ENCODE peak calls at places on chromosome 17, in seven cellular contexts. W is Panc1, J is transverse colon, D is spleen, V is prostate gland, U is HepG2, A is HCT116. S is an unnamed sample.
A peak's percentile ranks its signal among the peaks of the same experiment; 100 is the strongest.

GRCh38 chr17:70405492-70406220 is 236.3 kb downstream of the KCNJ2 start:
- DNase-seq in V (no peak), A (peak; percentile 4), U (no peak), D (no peak), W (peak; percentile 20), J (no peak), S (no peak)

GRCh38 chr17:30600830-30601494 is 123.8 kb downstream of the GOSR1 start:
- DNase-seq in V (no peak), J (peak; percentile 36), A (no peak), U (no peak), W (no peak), D (no peak), S (no peak)

GRCh38 chr17:49464049-49464448 is 31.0 kb upstream of the NGFR start:
- DNase-seq in D (no peak), W (no peak), V (no peak), U (no peak), J (no peak), A (no peak), S (no peak)

GRCh38 chr17:36127199-36127881 is 23.7 kb downstream of the CCL4 start:
- DNase-seq in J (no peak), W (no peak), U (no peak), V (no peak), D (peak; percentile 85), A (no peak), S (no peak)

GRCh38 chr17:49727353-49727752 is 19.6 kb upstream of the SLC35B1 start:
- DNase-seq in J (no peak), W (no peak), D (no peak), U (no peak), V (no peak), A (no peak), S (no peak)

GRCh38 chr17:32266389-32267269 is 997 bp downstream of the RHBDL3 start:
- DNase-seq in U (no peak), J (no peak), V (no peak), A (no peak), W (no peak), D (peak; percentile 72), S (peak; percentile 87)

GRCh38 chr17:1031711-1032110 is 34.8 kb downstream of the TIMM22 start:
- DNase-seq in W (no peak), V (peak; percentile 35), A (no peak), J (peak; percentile 34), U (no peak), D (no peak), S (no peak)

GRCh38 chr17:19753661-19754463 is 5.8 kb upstream of the ALDH3A1 start:
- DNase-seq in J (peak; percentile 64), D (peak; percentile 44), A (peak; percentile 54), U (no peak), W (no peak), V (peak; percentile 73), S (peak; percentile 72)

GRCh38 chr17:45073414-45074070 is 12.4 kb downstream of the NMT1 start:
- DNase-seq in V (no peak), W (no peak), A (no peak), D (no peak), U (no peak), J (peak; percentile 25), S (no peak)

GRCh38 chr17:73196500-73196899 is 3.6 kb downstream of the COG1 start:
- DNase-seq in W (no peak), V (peak; percentile 88), J (peak; percentile 73), D (no peak), U (no peak), A (no peak), S (peak; percentile 46)

GRCh38 chr17:70166571-70166970 is 2.8 kb upstream of the KCNJ2 start:
- DNase-seq in W (no peak), A (no peak), U (no peak), J (no peak), V (no peak), D (no peak), S (no peak)

GRCh38 chr17:74211929-74212261 is 1.5 kb upstream of the TTYH2 start:
- DNase-seq in D (no peak), U (no peak), V (no peak), W (no peak), J (no peak), A (no peak), S (no peak)

GRCh38 chr17:83109793-83110645 is 30.6 kb downstream of the METRNL start:
- DNase-seq in A (peak; percentile 76), D (no peak), U (peak; percentile 79), W (peak; percentile 22), J (peak; percentile 87), V (peak; percentile 89), S (peak; percentile 93)

GRCh38 chr17:41769985-41770384 is 16.5 kb downstream of the JUP start:
- DNase-seq in D (no peak), A (no peak), V (no peak), J (no peak), W (no peak), U (no peak), S (no peak)

GRCh38 chr17:41772586-41773189 is 13.8 kb downstream of the JUP start:
- DNase-seq in J (peak; percentile 58), D (no peak), W (no peak), V (no peak), A (no peak), U (peak; percentile 83), S (no peak)

GRCh38 chr17:41772218-41772585 is 14.3 kb downstream of the JUP start:
- DNase-seq in W (no peak), U (no peak), J (peak; percentile 90), V (peak; percentile 88), D (no peak), A (no peak), S (no peak)

GRCh38 chr17:41773190-41773588 is 13.3 kb downstream of the JUP start:
- DNase-seq in W (no peak), D (no peak), U (peak; percentile 79), A (peak; percentile 79), V (peak; percentile 89), J (peak; percentile 93), S (peak; percentile 87)

DNA sequence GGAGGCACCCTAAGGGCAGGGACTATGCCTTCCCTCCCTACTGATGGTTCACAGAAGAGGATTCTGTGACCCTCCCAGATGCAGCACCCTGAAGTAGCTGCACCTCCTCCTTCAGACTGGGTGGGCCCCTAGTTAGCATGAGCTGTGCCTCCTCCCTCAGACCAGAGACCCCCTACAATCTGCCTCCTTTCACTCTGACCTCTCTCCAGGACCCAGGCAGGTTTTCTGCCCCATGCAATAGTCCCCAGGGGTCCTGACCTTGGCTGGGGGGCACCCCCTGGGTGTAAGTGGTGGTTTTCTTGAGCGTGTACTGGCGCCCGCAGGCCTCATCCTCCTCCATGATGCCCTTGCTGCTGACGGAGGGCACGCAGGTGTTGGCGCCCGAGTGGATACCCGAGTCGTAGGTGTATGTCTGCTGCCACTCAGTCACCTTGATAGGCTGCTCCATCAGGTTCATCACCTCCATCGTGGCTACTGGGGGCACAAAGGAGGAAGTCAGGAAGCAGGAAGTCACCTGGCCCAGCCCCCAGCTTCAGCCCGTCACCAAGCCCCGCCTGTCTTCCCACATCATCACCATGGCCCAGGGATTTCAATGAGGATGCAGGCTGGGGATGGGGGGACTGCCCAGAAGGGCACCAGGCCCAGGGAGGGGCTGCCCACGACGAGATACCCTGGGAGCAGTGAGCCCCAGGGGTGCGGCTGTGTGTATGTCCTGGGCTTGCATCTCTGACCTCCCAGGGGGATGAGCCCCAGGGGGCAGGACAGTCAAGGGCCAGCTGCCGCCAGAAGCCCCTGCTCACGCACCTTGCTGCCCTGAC is 14.9 kb downstream of the JUP start:
- DNase-seq in V (no peak), J (peak; percentile 20), U (no peak), D (no peak), W (no peak), A (no peak), S (no peak)
- TF ChIP-seq CTCF in V (no peak), J (no peak), U (no peak), D (no peak), W (no peak), A (no peak), S (no peak)

DNA sequence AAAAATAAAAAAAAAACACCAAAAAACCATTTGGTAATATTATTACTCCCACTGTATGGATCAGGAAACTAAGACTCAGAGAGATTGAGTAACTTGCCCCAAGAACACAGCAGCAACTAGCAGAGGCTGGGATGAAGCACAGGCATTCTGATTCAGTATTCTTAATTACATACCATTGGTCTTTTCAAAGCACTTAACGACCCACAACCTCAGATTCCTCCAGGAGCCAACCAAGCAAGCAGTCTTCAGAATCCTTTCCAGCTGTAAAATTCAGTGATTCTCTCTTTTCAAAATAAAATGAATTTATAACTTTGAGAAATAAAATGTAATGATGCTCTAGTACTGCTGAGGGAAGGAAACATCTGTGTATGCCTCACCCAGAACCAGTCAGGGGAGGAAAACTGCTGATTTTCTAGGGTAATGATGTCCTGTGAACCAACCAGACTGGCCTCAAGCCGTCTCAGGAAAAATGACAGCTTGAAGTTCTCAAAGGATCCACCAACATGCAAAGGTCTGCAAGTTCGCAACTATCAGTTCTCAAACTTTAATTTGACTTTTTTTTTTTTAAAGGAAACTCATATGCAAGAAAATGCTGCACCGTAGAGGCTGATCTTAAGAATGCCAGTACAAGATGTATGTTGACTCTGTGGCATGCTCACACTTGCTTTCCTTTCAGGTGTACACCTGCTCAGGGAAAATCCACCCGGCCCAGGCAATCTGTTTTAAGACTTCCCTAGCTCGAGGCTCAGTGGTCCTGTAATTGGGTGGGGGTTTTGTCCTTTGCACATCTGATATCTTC is 9.0 kb downstream of the CUEDC1 start:
- DNase-seq in D (no peak), U (no peak), A (no peak), J (no peak), V (peak; percentile 73), W (no peak), S (peak; percentile 40)
- H3K4me1 ChIP-seq in D (peaks cover 19% of the 10 kb centered on the region), U (peaks cover 71% of the 10 kb centered on the region), A (peaks cover 98% of the 10 kb centered on the region), J (peaks cover 46% of the 10 kb centered on the region), V (peaks cover 18% of the 10 kb centered on the region), W (peaks cover 88% of the 10 kb centered on the region), S (peaks cover 78% of the 10 kb centered on the region)

DNA sequence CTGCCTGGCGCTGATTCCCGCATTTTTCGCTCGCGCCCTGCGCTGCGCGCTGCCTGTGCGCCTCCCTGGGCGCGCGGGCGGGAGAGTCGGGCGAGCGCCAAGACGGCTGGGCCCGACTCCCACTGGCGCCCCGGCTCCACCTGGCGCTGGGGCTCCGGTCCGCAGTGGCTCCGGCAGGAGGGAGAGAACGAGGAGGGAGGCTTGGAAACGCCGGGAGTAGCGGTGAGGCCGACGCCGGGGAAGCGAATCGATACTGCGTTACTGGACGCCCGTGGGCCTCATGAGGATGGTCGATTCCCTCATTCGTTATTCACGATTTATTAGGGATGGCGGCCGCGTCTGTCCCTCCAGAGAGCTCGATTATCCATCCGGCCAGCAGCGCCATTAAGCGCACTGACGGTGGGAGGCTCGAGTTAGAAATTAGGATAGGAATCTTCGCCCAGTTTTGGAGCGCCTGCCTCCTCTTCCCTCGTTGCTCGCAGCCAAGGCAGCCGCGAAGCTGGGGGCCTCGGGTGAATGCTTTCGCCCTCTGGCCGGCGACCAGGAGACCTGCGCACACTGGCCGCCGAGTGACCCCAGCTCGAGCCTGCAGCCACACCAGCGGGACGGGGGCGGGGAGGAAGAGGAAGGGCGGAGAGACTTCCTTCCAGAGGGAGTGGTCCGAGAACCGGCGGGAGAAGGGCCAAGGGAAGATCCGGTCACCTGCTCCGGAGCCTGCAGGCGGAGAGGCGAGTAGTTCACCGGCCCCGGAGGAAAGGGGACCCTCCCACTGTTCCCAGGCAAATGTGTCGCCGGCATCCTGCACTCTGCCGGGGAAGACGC is 1.3 kb upstream of the PCGF2 start:
- DNase-seq in D (peak; percentile 91), V (peak; percentile 86), U (peak; percentile 89), J (peak; percentile 84), A (peak; percentile 56), W (no peak), S (peak; percentile 91)
- TF ChIP-seq POLR2AphosphoS5 in D (peak; percentile 91), V (peak; percentile 84), U (peak; percentile 90), J (peak; percentile 73), A (peak; percentile 95), W (peak; percentile 87), S (peak; percentile 82)

GRCh38 chr17:41793749-41794602 is 7.5 kb upstream of the JUP start:
- DNase-seq in J (no peak), A (no peak), V (no peak), D (no peak), U (peak; percentile 54), W (no peak), S (no peak)
- TF ChIP-seq CTCF in J (no peak), A (no peak), V (no peak), D (no peak), U (peak; percentile 50), W (no peak), S (no peak)

GRCh38 chr17:15261818-15262290 is 3.3 kb downstream of the PMP22 start:
- DNase-seq in J (peak; percentile 20), V (no peak), D (no peak), U (no peak), A (no peak), W (no peak), S (no peak)
- H3K4me1 ChIP-seq in J (peaks cover 30% of the 10 kb centered on the region), V (peaks cover 8% of the 10 kb centered on the region), D (peaks cover 17% of the 10 kb centered on the region), U (peaks cover 52% of the 10 kb centered on the region), A (peaks cover 57% of the 10 kb centered on the region), W (peaks cover 9% of the 10 kb centered on the region), S (peaks cover 72% of the 10 kb centered on the region)

S was measured in upper lobe of left lung.